ENCODE peak calls at places on chromosomes 7 and 10, in four cellular contexts. U is CD4-positive, CD25-positive, alpha-beta regulatory T cell; W is body of pancreas; O is heart right ventricle. P is an unnamed sample. For H3K27me3, the result is how much of the 10 kb centered on the place peaks cover.

GRCh38 chr10:3763035-3763456 is 22.0 kb downstream of the KLF6 start:
- DNase-seq in W (no peak), U (no peak), O (no peak), P (peak)

GRCh38 chr7:70736715-70737460 is 395.1 kb upstream of the GALNT17 start:
- DNase-seq in W (no peak), O (no peak), U (no peak), P (no peak)

GRCh38 chr10:125720002-125720382 is 483 bp downstream of the EDRF1 start:
- DNase-seq in U (no peak), O (no peak), W (no peak), P (no peak)

GRCh38 chr7:25696565-25696964 is 455.4 kb upstream of the NFE2L3 start:
- DNase-seq in W (no peak), U (no peak), O (no peak), P (no peak)

GRCh38 chr7:24756989-24757798 is at the start of gene GSDME:
- DNase-seq in W (peak), O (peak), U (peak), P (no peak)

GRCh38 chr10:70267161-70267933 is 16.5 kb downstream of the NPFFR1 start:
- DNase-seq in U (no peak), O (no peak), W (no peak), P (peak)

GRCh38 chr10:29635711-29636144 is 957 bp upstream of the SVIL start:
- DNase-seq in U (no peak), W (no peak), O (no peak), P (no peak)

GRCh38 chr10:22268503-22268902 is 47.7 kb upstream of the COMMD3 start:
- DNase-seq in O (no peak), U (no peak), W (no peak), P (no peak)

GRCh38 chr10:68559251-68559650 is 886 bp upstream of the TET1 start:
- DNase-seq in O (no peak), W (no peak), U (no peak), P (no peak)

GRCh38 chr7:77309714-77310220 is 106.4 kb downstream of the GSAP start:
- DNase-seq in W (no peak), O (no peak), U (no peak), P (no peak)

GRCh38 chr10:69512901-69513300 is 60.3 kb downstream of the NEUROG3 start:
- DNase-seq in W (no peak), U (no peak), O (no peak), P (no peak)

GRCh38 chr10:26739087-26739631 is 41.7 kb downstream of the PDSS1 start:
- DNase-seq in O (no peak), U (peak), W (no peak), P (no peak)

GRCh38 chr10:19247843-19248242 is 199.2 kb downstream of the MALRD1 start:
- DNase-seq in O (no peak), U (no peak), W (no peak), P (no peak)

GRCh38 chr7:17030559-17030958 is 148.8 kb upstream of the AGR3 start:
- DNase-seq in U (peak), W (no peak), O (no peak), P (no peak)

GRCh38 chr10:90051474-90051873 is 350.1 kb downstream of the KIF20B start:
- DNase-seq in O (peak), W (no peak), U (no peak), P (no peak)

DNA sequence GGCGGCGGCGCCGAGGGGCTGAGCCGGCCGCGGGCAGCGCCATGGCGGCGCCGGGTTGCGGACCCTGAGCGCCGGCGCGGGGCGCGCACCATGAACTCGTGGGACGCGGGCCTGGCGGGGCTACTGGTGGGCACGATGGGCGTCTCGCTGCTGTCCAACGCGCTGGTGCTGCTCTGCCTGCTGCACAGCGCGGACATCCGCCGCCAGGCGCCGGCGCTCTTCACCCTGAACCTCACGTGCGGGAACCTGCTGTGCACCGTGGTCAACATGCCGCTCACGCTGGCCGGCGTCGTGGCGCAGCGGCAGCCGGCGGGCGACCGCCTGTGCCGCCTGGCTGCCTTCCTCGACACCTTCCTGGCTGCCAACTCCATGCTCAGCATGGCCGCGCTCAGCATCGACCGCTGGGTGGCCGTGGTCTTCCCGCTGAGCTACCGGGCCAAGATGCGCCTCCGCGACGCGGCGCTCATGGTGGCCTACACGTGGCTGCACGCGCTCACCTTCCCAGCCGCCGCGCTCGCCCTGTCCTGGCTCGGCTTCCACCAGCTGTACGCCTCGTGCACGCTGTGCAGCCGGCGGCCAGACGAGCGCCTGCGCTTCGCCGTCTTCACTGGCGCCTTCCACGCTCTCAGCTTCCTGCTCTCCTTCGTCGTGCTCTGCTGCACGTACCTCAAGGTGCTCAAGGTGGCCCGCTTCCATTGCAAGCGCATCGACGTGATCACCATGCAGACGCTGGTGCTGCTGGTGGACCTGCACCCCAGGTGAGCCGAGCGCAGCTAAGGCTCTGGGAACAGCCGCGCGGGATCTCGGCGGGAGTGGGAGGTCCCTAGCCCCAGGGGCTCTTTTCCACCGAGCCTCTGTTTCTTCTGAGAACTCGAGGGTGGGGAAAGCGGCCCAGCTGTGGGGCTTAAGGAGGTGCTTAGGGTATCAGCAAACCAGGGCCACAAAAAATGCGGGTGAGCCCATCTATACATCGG is at the start of gene GPR26:
- DNase-seq in W (no peak), O (no peak), U (no peak), P (no peak)
- H3K27me3 ChIP-seq in W (under half), O (under half), U (under half), P (under half)

GRCh38 chr7:30475580-30475979 is 3.0 kb downstream of the NOD1 start:
- DNase-seq in O (no peak), U (peak), W (no peak), P (no peak)
- H3K4me3 ChIP-seq in O (no peak), U (no peak), W (no peak), P (no peak)

GRCh38 chr7:138510003-138510402 is 49.9 kb downstream of the TRIM24 start:
- DNase-seq in W (no peak), O (no peak), U (no peak), P (no peak)
- H3K27me3 ChIP-seq in W (under half), O (under half), U (under half), P (under half)

DNA sequence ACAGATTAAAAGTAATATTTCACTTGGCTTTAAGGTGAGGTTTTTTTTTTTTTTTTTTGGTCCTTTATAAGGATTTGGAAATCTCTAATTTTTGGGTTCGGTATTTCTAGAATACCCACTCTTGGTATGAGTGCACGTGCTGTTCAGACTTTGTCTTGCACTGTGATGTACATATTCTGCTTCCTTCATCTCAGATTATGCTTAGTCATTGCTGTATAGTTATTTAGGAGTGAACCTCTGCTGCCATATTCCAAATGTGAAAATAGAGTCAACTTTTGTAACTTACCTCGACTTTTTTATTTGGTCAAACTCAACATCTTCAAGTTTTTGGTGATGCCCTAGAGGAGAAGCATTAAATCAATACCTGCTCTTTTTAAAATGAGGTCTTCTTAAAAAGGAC is 40.1 kb upstream of the HBP1 start:
- DNase-seq in O (no peak), W (no peak), U (no peak), P (no peak)
- H3K4me3 ChIP-seq in O (no peak), W (no peak), U (no peak), P (no peak)

GRCh38 chr10:132933308-132934042 is 8.9 kb downstream of the CFAP46 start:
- DNase-seq in U (no peak), W (no peak), O (no peak), P (no peak)

GRCh38 chr10:132929953-132930640 is 12.3 kb downstream of the CFAP46 start:
- DNase-seq in U (no peak), W (no peak), O (no peak), P (no peak)

GRCh38 chr10:132928261-132928660 is 14.1 kb downstream of the CFAP46 start:
- DNase-seq in W (no peak), O (no peak), U (no peak), P (no peak)

GRCh38 chr10:132932461-132933307 is 9.7 kb downstream of the CFAP46 start:
- DNase-seq in W (no peak), U (no peak), O (no peak), P (no peak)

GRCh38 chr10:132931258-132931657 is 11.1 kb downstream of the CFAP46 start:
- DNase-seq in O (no peak), U (no peak), W (no peak), P (no peak)
- H3K27me3 ChIP-seq in O (under half), U (under half), W (under half), P (under half)

DNA sequence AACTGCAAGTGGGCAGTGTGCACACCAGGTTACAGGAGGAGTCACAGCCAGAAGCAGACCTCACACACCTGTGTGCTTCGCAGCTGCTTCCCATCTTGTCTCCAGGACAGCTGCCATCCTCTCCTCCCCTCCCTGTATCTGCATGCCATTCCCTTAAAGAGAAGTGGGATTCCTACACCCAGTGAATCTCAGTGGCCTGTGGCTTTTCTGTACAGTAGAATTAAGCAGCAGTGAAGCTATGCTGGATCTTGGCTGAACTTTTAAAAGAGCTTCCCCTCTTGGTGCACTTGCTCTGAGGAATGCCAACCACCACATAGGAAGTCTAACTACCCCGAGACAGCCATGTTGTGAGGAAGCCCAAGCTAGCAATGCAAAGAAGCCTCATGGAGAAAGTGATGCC is 236.5 kb upstream of the ZMIZ1 start:
- DNase-seq in U (no peak), W (no peak), O (no peak), P (no peak)
- H3K4me3 ChIP-seq in U (no peak), W (no peak), O (no peak), P (no peak)

DNA sequence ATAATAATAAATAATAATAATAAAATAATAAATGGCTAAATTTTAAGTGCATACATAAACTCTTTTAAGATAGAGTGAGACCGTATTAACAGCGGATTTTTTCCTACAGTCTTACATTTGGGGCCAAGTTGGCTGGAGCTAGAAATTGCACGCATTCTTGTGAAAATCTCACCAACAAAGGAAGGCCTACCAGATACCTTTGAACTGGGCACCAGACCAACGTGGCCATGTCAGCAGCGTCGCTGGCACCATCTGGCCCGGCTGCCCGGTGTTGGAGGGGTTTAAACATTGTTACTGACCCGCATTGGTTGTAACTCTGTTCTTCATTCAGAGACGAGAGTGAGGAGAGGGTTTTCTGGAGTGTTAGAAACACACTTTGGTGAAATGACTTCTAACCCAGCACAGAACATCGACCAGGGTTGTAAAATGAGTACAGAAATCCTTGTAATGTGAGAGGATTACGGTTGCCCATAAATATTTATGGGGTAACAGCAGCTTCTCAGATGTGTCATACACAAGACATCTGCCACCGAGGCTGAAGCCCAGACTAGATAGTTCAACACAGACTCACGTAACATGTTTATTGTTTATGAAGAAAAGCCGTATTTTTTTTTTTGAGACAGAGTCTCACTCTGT is 34.6 kb upstream of the UNCX start:
- DNase-seq in O (no peak), U (no peak), W (no peak), P (no peak)
- H3K27me3 ChIP-seq in O (under half), U (under half), W (under half), P (under half)

GRCh38 chr10:34801066-34801738 is 13.9 kb downstream of the PARD3 start:
- DNase-seq in U (no peak), W (no peak), O (no peak), P (no peak)
- H3K4me3 ChIP-seq in U (no peak), W (no peak), O (no peak), P (no peak)

GRCh38 chr7:155811560-155811894 is 736 bp downstream of the SHH start:
- DNase-seq in W (no peak), O (no peak), U (no peak), P (no peak)

GRCh38 chr7:155810607-155811559 is 1.4 kb downstream of the SHH start:
- DNase-seq in U (no peak), W (no peak), O (no peak), P (no peak)

GRCh38 chr7:155813791-155814568 is 1.7 kb upstream of the SHH start:
- DNase-seq in O (no peak), W (no peak), U (no peak), P (no peak)

GRCh38 chr7:155813125-155813524 is 862 bp upstream of the SHH start:
- DNase-seq in U (no peak), O (no peak), W (no peak), P (no peak)

GRCh38 chr7:155811895-155812761 is at the start of gene SHH:
- DNase-seq in W (no peak), U (no peak), O (no peak), P (no peak)
- H3K27me3 ChIP-seq in W (under half), U (under half), O (half or more), P (under half)

P was measured in Panc1.